ENCODE peak calls at places on chromosome 6, in eight cellular contexts. S is mesothelial cell of epicardium, L is nephron progenitor cell, U is kidney, A is DMS 273 treated with DMSO at 0.1 percent for 48 hours, O is suprapubic skin, J is upper lobe of right lung, Q is RPMI8226. C is an unnamed sample.

GRCh38 chr6:24205020-24205492 is 79.0 kb downstream of the NRSN1 start:
- DNase-seq in S (no peak), L (peak), U (no peak), A (peak), O (no peak), J (no peak), Q (peak), C (no peak)

GRCh38 chr6:170151235-170152110 is 139.4 kb downstream of the DLL1 start:
- DNase-seq in S (no peak), L (no peak), U (peak), A (no peak), O (peak), J (no peak), Q (no peak), C (no peak)

GRCh38 chr6:169263836-169264608 is 10.4 kb upstream of the THBS2 start:
- DNase-seq in S (no peak), L (no peak), U (no peak), A (no peak), O (no peak), J (no peak), Q (peak), C (no peak)

GRCh38 chr6:5464096-5464885 is 203.0 kb downstream of the FARS2 start:
- DNase-seq in S (no peak), L (no peak), U (no peak), A (no peak), O (no peak), J (no peak), Q (no peak), C (no peak)

GRCh38 chr6:123668965-123669591 is 32.3 kb upstream of the TRDN start:
- DNase-seq in S (no peak), L (no peak), U (no peak), A (no peak), O (no peak), J (no peak), Q (no peak), C (no peak)

GRCh38 chr6:106520711-106521367 is 108.5 kb downstream of the RTN4IP1 start:
- DNase-seq in S (no peak), L (no peak), U (no peak), A (no peak), O (no peak), J (peak), Q (no peak), C (no peak)

GRCh38 chr6:90088009-90088408 is 193.7 kb downstream of the GJA10 start:
- DNase-seq in S (no peak), L (no peak), U (no peak), A (no peak), O (no peak), J (no peak), Q (no peak), C (no peak)

GRCh38 chr6:72421387-72421786 is 200.5 kb upstream of the KCNQ5 start:
- DNase-seq in S (no peak), L (no peak), U (no peak), A (no peak), O (no peak), J (no peak), Q (no peak), C (no peak)

GRCh38 chr6:53718597-53719460 is 53.3 kb upstream of the KLHL31 start:
- DNase-seq in S (no peak), L (peak), U (no peak), A (peak), O (no peak), J (no peak), Q (peak), C (no peak)

GRCh38 chr6:40874495-40874894 is 164.5 kb downstream of the UNC5CL start:
- DNase-seq in S (no peak), L (no peak), U (no peak), A (no peak), O (no peak), J (no peak), Q (no peak), C (no peak)

GRCh38 chr6:68059894-68060293 is 575.2 kb upstream of the ADGRB3 start:
- DNase-seq in S (no peak), L (no peak), U (no peak), A (no peak), O (no peak), J (no peak), Q (no peak), C (no peak)

GRCh38 chr6:43181942-43182860 is at the start of gene CUL9:
- DNase-seq in S (peak), L (peak), U (peak), A (no peak), O (peak), J (peak), Q (peak), C (peak)

GRCh38 chr6:166167801-166168615 is at the start of gene TBXT:
- DNase-seq in S (no peak), L (peak), U (no peak), A (no peak), O (no peak), J (no peak), Q (no peak), C (no peak)

GRCh38 chr6:44404022-44404714 is 16.7 kb downstream of the CDC5L start:
- DNase-seq in S (no peak), L (no peak), U (no peak), A (no peak), O (no peak), J (no peak), Q (no peak), C (no peak)

GRCh38 chr6:16950825-16951495 is 150.9 kb upstream of the STMND1 start:
- DNase-seq in S (no peak), L (no peak), U (no peak), A (no peak), O (no peak), J (no peak), Q (no peak), C (no peak)

GRCh38 chr6:159043236-159043635 is 1.6 kb downstream of the TAGAP start:
- DNase-seq in S (no peak), L (no peak), U (no peak), A (no peak), O (no peak), J (no peak), Q (no peak), C (no peak)

GRCh38 chr6:157944983-157945931 is 36.4 kb upstream of the SYNJ2 start:
- DNase-seq in S (no peak), L (no peak), U (no peak), A (no peak), O (no peak), J (no peak), Q (no peak), C (no peak)

GRCh38 chr6:393391-394221 is 2.1 kb downstream of the IRF4 start:
- DNase-seq in S (no peak), L (peak), U (peak), A (no peak), O (peak), J (no peak), Q (peak), C (no peak)

GRCh38 chr6:89887452-89888137 is 6.7 kb upstream of the GJA10 start:
- DNase-seq in S (no peak), L (no peak), U (peak), A (no peak), O (no peak), J (no peak), Q (no peak), C (no peak)

GRCh38 chr6:162854734-162855191 is 127.0 kb downstream of the PACRG start:
- DNase-seq in S (no peak), L (peak), U (peak), A (no peak), O (no peak), J (no peak), Q (no peak), C (no peak)

GRCh38 chr6:108541843-108542795 is 18.6 kb upstream of the FOXO3 start:
- DNase-seq in S (no peak), L (peak), U (peak), A (peak), O (peak), J (no peak), Q (peak), C (no peak)

GRCh38 chr6:26246553-26246952 is 118.4 kb upstream of the BTN3A2 start:
- DNase-seq in S (no peak), L (no peak), U (no peak), A (no peak), O (no peak), J (no peak), Q (no peak), C (no peak)

GRCh38 chr6:14747881-14748520 is 497.9 kb upstream of the JARID2 start:
- DNase-seq in S (no peak), L (no peak), U (no peak), A (no peak), O (no peak), J (no peak), Q (no peak), C (no peak)

GRCh38 chr6:30712441-30712840 is 4.6 kb downstream of the MDC1 start:
- DNase-seq in S (no peak), L (no peak), U (no peak), A (no peak), O (no peak), J (no peak), Q (no peak), C (no peak)

GRCh38 chr6:131103869-131104268 is 31.4 kb upstream of the AKAP7 start:
- DNase-seq in S (no peak), L (no peak), U (no peak), A (no peak), O (no peak), J (no peak), Q (no peak), C (no peak)

GRCh38 chr6:135812085-135812526 is 39.4 kb upstream of the PDE7B start:
- DNase-seq in S (no peak), L (no peak), U (no peak), A (no peak), O (no peak), J (no peak), Q (no peak), C (no peak)

GRCh38 chr6:93194480-93194879 is 224.9 kb downstream of the EPHA7 start:
- DNase-seq in S (no peak), L (no peak), U (no peak), A (no peak), O (no peak), J (no peak), Q (no peak), C (no peak)

GRCh38 chr6:24911983-24912382 is 23.8 kb downstream of the RIPOR2 start:
- DNase-seq in S (no peak), L (no peak), U (no peak), A (no peak), O (no peak), J (no peak), Q (no peak), C (no peak)

GRCh38 chr6:149223120-149223775 is 94.3 kb upstream of the TAB2 start:
- DNase-seq in S (no peak), L (no peak), U (no peak), A (no peak), O (no peak), J (no peak), Q (no peak), C (no peak)

GRCh38 chr6:28673800-28674671 is 148.4 kb downstream of the GPX5 start:
- DNase-seq in S (no peak), L (peak), U (no peak), A (peak), O (no peak), J (no peak), Q (peak), C (peak)

GRCh38 chr6:130853555-130854183 is 26.5 kb downstream of the SMLR1 start:
- DNase-seq in S (no peak), L (no peak), U (no peak), A (no peak), O (no peak), J (no peak), Q (no peak), C (no peak)

GRCh38 chr6:37990762-37991525 is 171.4 kb downstream of the ZFAND3 start:
- DNase-seq in S (no peak), L (no peak), U (no peak), A (no peak), O (no peak), J (no peak), Q (no peak), C (no peak)

GRCh38 chr6:30542404-30542725 is 13.9 kb downstream of the GNL1 start:
- DNase-seq in S (no peak), L (no peak), U (no peak), A (no peak), O (no peak), J (no peak), Q (no peak), C (no peak)

GRCh38 chr6:16130932-16131387 is 2.1 kb downstream of the MYLIP start:
- DNase-seq in S (no peak), L (peak), U (no peak), A (peak), O (no peak), J (no peak), Q (peak), C (no peak)

GRCh38 chr6:53027131-53027718 is 32.1 kb upstream of the GSTA4 start:
- DNase-seq in S (no peak), L (no peak), U (no peak), A (no peak), O (no peak), J (no peak), Q (no peak), C (no peak)

C was measured in type B pancreatic cell.